ENCODE peak calls at places on chromosomes 11 and 22, in seven cellular contexts. One of them, this sample, is unnamed.

GRCh38 chr22:35842519-35842913 is 124.8 kb downstream of the APOL5 start:
- DNase-seq in iris pigment epithelial cell: no peak
- DNase-seq in fibroblast of lung: no peak
- DNase-seq in stimulated activated CD4-positive, alpha-beta T cell treated with anti-CD3 and anti-CD28 coated beads, Interleukin-15, amount 100 ng/mL, for 24 hours: no peak
- DNase-seq in activated T-helper 1 cell treated with anti-CD3 and anti-CD28 coated beads, Interleukin-2, amount 50 U/mL, for 16 hours: no peak
- DNase-seq in NCI-H460: no peak
- DNase-seq in GM23248: no peak
- DNase-seq in this sample: no peak

GRCh38 chr22:20606041-20606783 is 98.8 kb downstream of the MED15 start:
- DNase-seq in fibroblast of lung: peak; percentile 44
- DNase-seq in GM23248: peak; percentile 76
- DNase-seq in NCI-H460: peak; percentile 54
- DNase-seq in iris pigment epithelial cell: peak; percentile 65
- DNase-seq in activated T-helper 1 cell treated with anti-CD3 and anti-CD28 coated beads, Interleukin-2, amount 50 U/mL, for 16 hours: peak; percentile 42
- DNase-seq in stimulated activated CD4-positive, alpha-beta T cell treated with anti-CD3 and anti-CD28 coated beads, Interleukin-15, amount 100 ng/mL, for 24 hours: peak; percentile 78
- DNase-seq in this sample: peak; percentile 78

GRCh38 chr11:76610871-76611475 is 59.6 kb downstream of the LRRC32 start:
- DNase-seq in stimulated activated CD4-positive, alpha-beta T cell treated with anti-CD3 and anti-CD28 coated beads, Interleukin-15, amount 100 ng/mL, for 24 hours: no peak
- DNase-seq in fibroblast of lung: no peak
- DNase-seq in iris pigment epithelial cell: no peak
- DNase-seq in activated T-helper 1 cell treated with anti-CD3 and anti-CD28 coated beads, Interleukin-2, amount 50 U/mL, for 16 hours: no peak
- DNase-seq in NCI-H460: no peak
- DNase-seq in GM23248: no peak
- DNase-seq in this sample: no peak

GRCh38 chr11:58086528-58086927 is 38.8 kb downstream of the OR9I1 start:
- DNase-seq in iris pigment epithelial cell: no peak
- DNase-seq in NCI-H460: no peak
- DNase-seq in GM23248: no peak
- DNase-seq in activated T-helper 1 cell treated with anti-CD3 and anti-CD28 coated beads, Interleukin-2, amount 50 U/mL, for 16 hours: no peak
- DNase-seq in fibroblast of lung: no peak
- DNase-seq in stimulated activated CD4-positive, alpha-beta T cell treated with anti-CD3 and anti-CD28 coated beads, Interleukin-15, amount 100 ng/mL, for 24 hours: no peak
- DNase-seq in this sample: no peak

GRCh38 chr11:35548925-35549561 is 23.6 kb upstream of the PAMR1 start:
- DNase-seq in NCI-H460: no peak
- DNase-seq in fibroblast of lung: peak; percentile 51
- DNase-seq in iris pigment epithelial cell: peak; percentile 26
- DNase-seq in GM23248: peak; percentile 69
- DNase-seq in stimulated activated CD4-positive, alpha-beta T cell treated with anti-CD3 and anti-CD28 coated beads, Interleukin-15, amount 100 ng/mL, for 24 hours: no peak
- DNase-seq in activated T-helper 1 cell treated with anti-CD3 and anti-CD28 coated beads, Interleukin-2, amount 50 U/mL, for 16 hours: no peak
- DNase-seq in this sample: no peak

GRCh38 chr11:26025680-26026079 is 306.2 kb upstream of the ANO3 start:
- DNase-seq in GM23248: no peak
- DNase-seq in fibroblast of lung: no peak
- DNase-seq in iris pigment epithelial cell: peak; percentile 17
- DNase-seq in stimulated activated CD4-positive, alpha-beta T cell treated with anti-CD3 and anti-CD28 coated beads, Interleukin-15, amount 100 ng/mL, for 24 hours: no peak
- DNase-seq in activated T-helper 1 cell treated with anti-CD3 and anti-CD28 coated beads, Interleukin-2, amount 50 U/mL, for 16 hours: no peak
- DNase-seq in NCI-H460: no peak
- DNase-seq in this sample: peak; percentile 41

GRCh38 chr11:1453611-1454386 is 32.8 kb downstream of the MOB2 start:
- DNase-seq in activated T-helper 1 cell treated with anti-CD3 and anti-CD28 coated beads, Interleukin-2, amount 50 U/mL, for 16 hours: no peak
- DNase-seq in NCI-H460: no peak
- DNase-seq in GM23248: peak; percentile 29
- DNase-seq in fibroblast of lung: no peak
- DNase-seq in stimulated activated CD4-positive, alpha-beta T cell treated with anti-CD3 and anti-CD28 coated beads, Interleukin-15, amount 100 ng/mL, for 24 hours: peak; percentile 49
- DNase-seq in iris pigment epithelial cell: no peak
- DNase-seq in this sample: no peak

GRCh38 chr22:47372596-47373385 is 610.3 kb downstream of the TBC1D22A start:
- DNase-seq in stimulated activated CD4-positive, alpha-beta T cell treated with anti-CD3 and anti-CD28 coated beads, Interleukin-15, amount 100 ng/mL, for 24 hours: no peak
- DNase-seq in NCI-H460: no peak
- DNase-seq in fibroblast of lung: no peak
- DNase-seq in iris pigment epithelial cell: no peak
- DNase-seq in GM23248: no peak
- DNase-seq in activated T-helper 1 cell treated with anti-CD3 and anti-CD28 coated beads, Interleukin-2, amount 50 U/mL, for 16 hours: no peak
- DNase-seq in this sample: no peak

GRCh38 chr11:96213500-96213899 is 129.5 kb downstream of the MAML2 start:
- DNase-seq in GM23248: peak; percentile 86
- DNase-seq in NCI-H460: no peak
- DNase-seq in fibroblast of lung: peak; percentile 91
- DNase-seq in stimulated activated CD4-positive, alpha-beta T cell treated with anti-CD3 and anti-CD28 coated beads, Interleukin-15, amount 100 ng/mL, for 24 hours: no peak
- DNase-seq in iris pigment epithelial cell: peak; percentile 93
- DNase-seq in activated T-helper 1 cell treated with anti-CD3 and anti-CD28 coated beads, Interleukin-2, amount 50 U/mL, for 16 hours: no peak
- DNase-seq in this sample: peak; percentile 80

GRCh38 chr11:69467646-69468045 is 13.8 kb upstream of the LINC01488 start:
- DNase-seq in stimulated activated CD4-positive, alpha-beta T cell treated with anti-CD3 and anti-CD28 coated beads, Interleukin-15, amount 100 ng/mL, for 24 hours: no peak
- DNase-seq in NCI-H460: no peak
- DNase-seq in GM23248: no peak
- DNase-seq in iris pigment epithelial cell: no peak
- DNase-seq in fibroblast of lung: no peak
- DNase-seq in activated T-helper 1 cell treated with anti-CD3 and anti-CD28 coated beads, Interleukin-2, amount 50 U/mL, for 16 hours: no peak
- DNase-seq in this sample: no peak

GRCh38 chr22:49052023-49052538 is 775.6 kb downstream of the BRD1 start:
- DNase-seq in iris pigment epithelial cell: no peak
- DNase-seq in stimulated activated CD4-positive, alpha-beta T cell treated with anti-CD3 and anti-CD28 coated beads, Interleukin-15, amount 100 ng/mL, for 24 hours: peak; percentile 43
- DNase-seq in GM23248: no peak
- DNase-seq in NCI-H460: no peak
- DNase-seq in fibroblast of lung: peak; percentile 6
- DNase-seq in activated T-helper 1 cell treated with anti-CD3 and anti-CD28 coated beads, Interleukin-2, amount 50 U/mL, for 16 hours: peak; percentile 43
- DNase-seq in this sample: peak; percentile 4

GRCh38 chr22:36610056-36610455 is 81.1 kb upstream of the EIF3D start:
- DNase-seq in activated T-helper 1 cell treated with anti-CD3 and anti-CD28 coated beads, Interleukin-2, amount 50 U/mL, for 16 hours: no peak
- DNase-seq in stimulated activated CD4-positive, alpha-beta T cell treated with anti-CD3 and anti-CD28 coated beads, Interleukin-15, amount 100 ng/mL, for 24 hours: no peak
- DNase-seq in GM23248: no peak
- DNase-seq in iris pigment epithelial cell: no peak
- DNase-seq in NCI-H460: no peak
- DNase-seq in fibroblast of lung: no peak
- DNase-seq in this sample: no peak

GRCh38 chr11:72758304-72758689 is 6.1 kb upstream of the ARAP1 start:
- DNase-seq in activated T-helper 1 cell treated with anti-CD3 and anti-CD28 coated beads, Interleukin-2, amount 50 U/mL, for 16 hours: no peak
- DNase-seq in GM23248: peak; percentile 30
- DNase-seq in fibroblast of lung: peak; percentile 89
- DNase-seq in iris pigment epithelial cell: peak; percentile 90
- DNase-seq in NCI-H460: no peak
- DNase-seq in stimulated activated CD4-positive, alpha-beta T cell treated with anti-CD3 and anti-CD28 coated beads, Interleukin-15, amount 100 ng/mL, for 24 hours: no peak
- DNase-seq in this sample: peak; percentile 94

GRCh38 chr11:115645631-115646271 is 141.5 kb upstream of the CADM1 start:
- DNase-seq in stimulated activated CD4-positive, alpha-beta T cell treated with anti-CD3 and anti-CD28 coated beads, Interleukin-15, amount 100 ng/mL, for 24 hours: no peak
- DNase-seq in NCI-H460: no peak
- DNase-seq in fibroblast of lung: no peak
- DNase-seq in iris pigment epithelial cell: no peak
- DNase-seq in GM23248: no peak
- DNase-seq in activated T-helper 1 cell treated with anti-CD3 and anti-CD28 coated beads, Interleukin-2, amount 50 U/mL, for 16 hours: no peak
- DNase-seq in this sample: no peak

GRCh38 chr22:50117168-50117762 is 27.5 kb downstream of the MOV10L1 start:
- DNase-seq in fibroblast of lung: no peak
- DNase-seq in NCI-H460: no peak
- DNase-seq in activated T-helper 1 cell treated with anti-CD3 and anti-CD28 coated beads, Interleukin-2, amount 50 U/mL, for 16 hours: no peak
- DNase-seq in stimulated activated CD4-positive, alpha-beta T cell treated with anti-CD3 and anti-CD28 coated beads, Interleukin-15, amount 100 ng/mL, for 24 hours: no peak
- DNase-seq in iris pigment epithelial cell: no peak
- DNase-seq in GM23248: no peak
- DNase-seq in this sample: no peak

GRCh38 chr22:25759825-25760231 is 17.8 kb downstream of the MYO18B start:
- DNase-seq in NCI-H460: peak; percentile 40
- DNase-seq in iris pigment epithelial cell: peak; percentile 98
- DNase-seq in fibroblast of lung: peak; percentile 99
- DNase-seq in stimulated activated CD4-positive, alpha-beta T cell treated with anti-CD3 and anti-CD28 coated beads, Interleukin-15, amount 100 ng/mL, for 24 hours: no peak
- DNase-seq in activated T-helper 1 cell treated with anti-CD3 and anti-CD28 coated beads, Interleukin-2, amount 50 U/mL, for 16 hours: no peak
- DNase-seq in GM23248: peak; percentile 93
- DNase-seq in this sample: peak; percentile 95

GRCh38 chr11:125448136-125448535 is 47.9 kb downstream of the FEZ1 start:
- DNase-seq in activated T-helper 1 cell treated with anti-CD3 and anti-CD28 coated beads, Interleukin-2, amount 50 U/mL, for 16 hours: no peak
- DNase-seq in NCI-H460: no peak
- DNase-seq in stimulated activated CD4-positive, alpha-beta T cell treated with anti-CD3 and anti-CD28 coated beads, Interleukin-15, amount 100 ng/mL, for 24 hours: no peak
- DNase-seq in iris pigment epithelial cell: no peak
- DNase-seq in GM23248: peak; percentile 85
- DNase-seq in fibroblast of lung: peak; percentile 78
- DNase-seq in this sample: no peak

GRCh38 chr11:70468256-70469230 is 70.2 kb downstream of the CTTN start:
- DNase-seq in stimulated activated CD4-positive, alpha-beta T cell treated with anti-CD3 and anti-CD28 coated beads, Interleukin-15, amount 100 ng/mL, for 24 hours: no peak
- DNase-seq in iris pigment epithelial cell: no peak
- DNase-seq in activated T-helper 1 cell treated with anti-CD3 and anti-CD28 coated beads, Interleukin-2, amount 50 U/mL, for 16 hours: no peak
- DNase-seq in GM23248: no peak
- DNase-seq in fibroblast of lung: no peak
- DNase-seq in NCI-H460: no peak
- DNase-seq in this sample: peak; percentile 23

GRCh38 chr11:107293677-107294344 is 163.8 kb downstream of the CWF19L2 start:
- DNase-seq in GM23248: no peak
- DNase-seq in fibroblast of lung: peak; percentile 37
- DNase-seq in iris pigment epithelial cell: no peak
- DNase-seq in activated T-helper 1 cell treated with anti-CD3 and anti-CD28 coated beads, Interleukin-2, amount 50 U/mL, for 16 hours: no peak
- DNase-seq in stimulated activated CD4-positive, alpha-beta T cell treated with anti-CD3 and anti-CD28 coated beads, Interleukin-15, amount 100 ng/mL, for 24 hours: no peak
- DNase-seq in NCI-H460: no peak
- DNase-seq in this sample: no peak

GRCh38 chr11:24400059-24400665 is 96.7 kb upstream of the LUZP2 start:
- DNase-seq in iris pigment epithelial cell: no peak
- DNase-seq in GM23248: no peak
- DNase-seq in activated T-helper 1 cell treated with anti-CD3 and anti-CD28 coated beads, Interleukin-2, amount 50 U/mL, for 16 hours: no peak
- DNase-seq in fibroblast of lung: no peak
- DNase-seq in NCI-H460: no peak
- DNase-seq in stimulated activated CD4-positive, alpha-beta T cell treated with anti-CD3 and anti-CD28 coated beads, Interleukin-15, amount 100 ng/mL, for 24 hours: no peak
- DNase-seq in this sample: no peak

GRCh38 chr11:13210424-13210823 is 67.2 kb upstream of the BMAL1 start:
- DNase-seq in iris pigment epithelial cell: peak; percentile 72
- DNase-seq in fibroblast of lung: peak; percentile 75
- DNase-seq in stimulated activated CD4-positive, alpha-beta T cell treated with anti-CD3 and anti-CD28 coated beads, Interleukin-15, amount 100 ng/mL, for 24 hours: peak; percentile 37
- DNase-seq in activated T-helper 1 cell treated with anti-CD3 and anti-CD28 coated beads, Interleukin-2, amount 50 U/mL, for 16 hours: no peak
- DNase-seq in GM23248: peak; percentile 87
- DNase-seq in NCI-H460: peak; percentile 58
- DNase-seq in this sample: peak; percentile 86